ENCODE peak calls at places on chromosomes 5 and 9, in nine cellular contexts. One of them, this sample, is unnamed.

GRCh38 chr9:72280913-72281500 is 84.0 kb downstream of the ZFAND5 start:
- DNase-seq in IMR-90: peak; percentile 59
- DNase-seq in suprapubic skin: no peak
- DNase-seq in endothelial cell: peak; percentile 72
- DNase-seq in progenitor cell of endocrine pancreas: peak; percentile 29
- DNase-seq in Panc1: peak; percentile 42
- DNase-seq in activated T-helper 1 cell treated with anti-CD3 and anti-CD28 coated beads, Interleukin-2, amount 50 U/mL, for 16 hours: peak; percentile 48
- DNase-seq in stimulated activated CD4-positive, alpha-beta T cell treated with anti-CD3 and anti-CD28 coated beads, Interleukin-2, amount 100 ng/mL, for 48 hours: peak; percentile 62
- DNase-seq in HEK293T: peak; percentile 74
- DNase-seq in this sample: peak; percentile 57

GRCh38 chr9:110536802-110537201 is 42.7 kb downstream of the SVEP1 start:
- DNase-seq in IMR-90: peak; percentile 86
- DNase-seq in suprapubic skin: no peak
- DNase-seq in endothelial cell: no peak
- DNase-seq in progenitor cell of endocrine pancreas: no peak
- DNase-seq in Panc1: no peak
- DNase-seq in activated T-helper 1 cell treated with anti-CD3 and anti-CD28 coated beads, Interleukin-2, amount 50 U/mL, for 16 hours: no peak
- DNase-seq in stimulated activated CD4-positive, alpha-beta T cell treated with anti-CD3 and anti-CD28 coated beads, Interleukin-2, amount 100 ng/mL, for 48 hours: no peak
- DNase-seq in HEK293T: no peak
- DNase-seq in this sample: no peak

GRCh38 chr5:36055984-36056383 is 10.7 kb downstream of the UGT3A2 start:
- DNase-seq in IMR-90: no peak
- DNase-seq in suprapubic skin: no peak
- DNase-seq in endothelial cell: no peak
- DNase-seq in progenitor cell of endocrine pancreas: no peak
- DNase-seq in Panc1: no peak
- DNase-seq in activated T-helper 1 cell treated with anti-CD3 and anti-CD28 coated beads, Interleukin-2, amount 50 U/mL, for 16 hours: no peak
- DNase-seq in stimulated activated CD4-positive, alpha-beta T cell treated with anti-CD3 and anti-CD28 coated beads, Interleukin-2, amount 100 ng/mL, for 48 hours: no peak
- DNase-seq in HEK293T: no peak
- DNase-seq in this sample: no peak

GRCh38 chr5:118791986-118792734 is 196.2 kb downstream of the DTWD2 start:
- DNase-seq in IMR-90: peak; percentile 75
- DNase-seq in suprapubic skin: no peak
- DNase-seq in endothelial cell: peak; percentile 33
- DNase-seq in progenitor cell of endocrine pancreas: no peak
- DNase-seq in Panc1: peak; percentile 32
- DNase-seq in activated T-helper 1 cell treated with anti-CD3 and anti-CD28 coated beads, Interleukin-2, amount 50 U/mL, for 16 hours: no peak
- DNase-seq in stimulated activated CD4-positive, alpha-beta T cell treated with anti-CD3 and anti-CD28 coated beads, Interleukin-2, amount 100 ng/mL, for 48 hours: no peak
- DNase-seq in HEK293T: peak; percentile 63
- DNase-seq in this sample: no peak

GRCh38 chr9:85702881-85703280 is 38.9 kb downstream of the AGTPBP1 start:
- DNase-seq in IMR-90: no peak
- DNase-seq in suprapubic skin: no peak
- DNase-seq in endothelial cell: no peak
- DNase-seq in progenitor cell of endocrine pancreas: no peak
- DNase-seq in Panc1: no peak
- DNase-seq in activated T-helper 1 cell treated with anti-CD3 and anti-CD28 coated beads, Interleukin-2, amount 50 U/mL, for 16 hours: no peak
- DNase-seq in stimulated activated CD4-positive, alpha-beta T cell treated with anti-CD3 and anti-CD28 coated beads, Interleukin-2, amount 100 ng/mL, for 48 hours: no peak
- DNase-seq in HEK293T: no peak
- DNase-seq in this sample: no peak

GRCh38 chr9:135612981-135613910 is 26.1 kb downstream of the GLT6D1 start:
- DNase-seq in IMR-90: no peak
- DNase-seq in suprapubic skin: no peak
- DNase-seq in endothelial cell: no peak
- DNase-seq in progenitor cell of endocrine pancreas: no peak
- DNase-seq in Panc1: no peak
- DNase-seq in activated T-helper 1 cell treated with anti-CD3 and anti-CD28 coated beads, Interleukin-2, amount 50 U/mL, for 16 hours: no peak
- DNase-seq in stimulated activated CD4-positive, alpha-beta T cell treated with anti-CD3 and anti-CD28 coated beads, Interleukin-2, amount 100 ng/mL, for 48 hours: no peak
- DNase-seq in HEK293T: peak; percentile 2
- DNase-seq in this sample: no peak

GRCh38 chr9:21770877-21771560 is 31.4 kb upstream of the MTAP start:
- DNase-seq in IMR-90: peak; percentile 88
- DNase-seq in suprapubic skin: no peak
- DNase-seq in endothelial cell: no peak
- DNase-seq in progenitor cell of endocrine pancreas: no peak
- DNase-seq in Panc1: no peak
- DNase-seq in activated T-helper 1 cell treated with anti-CD3 and anti-CD28 coated beads, Interleukin-2, amount 50 U/mL, for 16 hours: no peak
- DNase-seq in stimulated activated CD4-positive, alpha-beta T cell treated with anti-CD3 and anti-CD28 coated beads, Interleukin-2, amount 100 ng/mL, for 48 hours: no peak
- DNase-seq in HEK293T: no peak
- DNase-seq in this sample: no peak

GRCh38 chr5:50744761-50745160 is 78.3 kb downstream of the PARP8 start:
- DNase-seq in IMR-90: peak; percentile 74
- DNase-seq in suprapubic skin: no peak
- DNase-seq in endothelial cell: no peak
- DNase-seq in progenitor cell of endocrine pancreas: no peak
- DNase-seq in Panc1: no peak
- DNase-seq in activated T-helper 1 cell treated with anti-CD3 and anti-CD28 coated beads, Interleukin-2, amount 50 U/mL, for 16 hours: no peak
- DNase-seq in stimulated activated CD4-positive, alpha-beta T cell treated with anti-CD3 and anti-CD28 coated beads, Interleukin-2, amount 100 ng/mL, for 48 hours: no peak
- DNase-seq in HEK293T: no peak
- DNase-seq in this sample: peak; percentile 29

GRCh38 chr5:179111267-179112207 is 51.4 kb downstream of the ZNF354C start:
- DNase-seq in IMR-90: no peak
- DNase-seq in suprapubic skin: no peak
- DNase-seq in endothelial cell: no peak
- DNase-seq in progenitor cell of endocrine pancreas: no peak
- DNase-seq in Panc1: no peak
- DNase-seq in activated T-helper 1 cell treated with anti-CD3 and anti-CD28 coated beads, Interleukin-2, amount 50 U/mL, for 16 hours: no peak
- DNase-seq in stimulated activated CD4-positive, alpha-beta T cell treated with anti-CD3 and anti-CD28 coated beads, Interleukin-2, amount 100 ng/mL, for 48 hours: no peak
- DNase-seq in HEK293T: no peak
- DNase-seq in this sample: no peak

GRCh38 chr5:107736608-107737007 is 65.9 kb upstream of the EFNA5 start:
- DNase-seq in IMR-90: peak; percentile 87
- DNase-seq in suprapubic skin: no peak
- DNase-seq in endothelial cell: no peak
- DNase-seq in progenitor cell of endocrine pancreas: no peak
- DNase-seq in Panc1: no peak
- DNase-seq in activated T-helper 1 cell treated with anti-CD3 and anti-CD28 coated beads, Interleukin-2, amount 50 U/mL, for 16 hours: no peak
- DNase-seq in stimulated activated CD4-positive, alpha-beta T cell treated with anti-CD3 and anti-CD28 coated beads, Interleukin-2, amount 100 ng/mL, for 48 hours: no peak
- DNase-seq in HEK293T: no peak
- DNase-seq in this sample: no peak

GRCh38 chr5:139842321-139842720 is 46.7 kb downstream of the PSD2 start:
- DNase-seq in IMR-90: no peak
- DNase-seq in suprapubic skin: no peak
- DNase-seq in endothelial cell: no peak
- DNase-seq in progenitor cell of endocrine pancreas: no peak
- DNase-seq in Panc1: no peak
- DNase-seq in activated T-helper 1 cell treated with anti-CD3 and anti-CD28 coated beads, Interleukin-2, amount 50 U/mL, for 16 hours: no peak
- DNase-seq in stimulated activated CD4-positive, alpha-beta T cell treated with anti-CD3 and anti-CD28 coated beads, Interleukin-2, amount 100 ng/mL, for 48 hours: no peak
- DNase-seq in HEK293T: no peak
- DNase-seq in this sample: no peak

GRCh38 chr5:36079200-36079761 is 12.6 kb upstream of the UGT3A2 start:
- DNase-seq in IMR-90: peak; percentile 44
- DNase-seq in suprapubic skin: no peak
- DNase-seq in endothelial cell: peak; percentile 44
- DNase-seq in progenitor cell of endocrine pancreas: no peak
- DNase-seq in Panc1: peak; percentile 53
- DNase-seq in activated T-helper 1 cell treated with anti-CD3 and anti-CD28 coated beads, Interleukin-2, amount 50 U/mL, for 16 hours: no peak
- DNase-seq in stimulated activated CD4-positive, alpha-beta T cell treated with anti-CD3 and anti-CD28 coated beads, Interleukin-2, amount 100 ng/mL, for 48 hours: peak; percentile 15
- DNase-seq in HEK293T: peak; percentile 68
- DNase-seq in this sample: peak; percentile 27

GRCh38 chr5:41349846-41350245 is 136.5 kb upstream of the C6 start:
- DNase-seq in IMR-90: no peak
- DNase-seq in suprapubic skin: no peak
- DNase-seq in endothelial cell: no peak
- DNase-seq in progenitor cell of endocrine pancreas: no peak
- DNase-seq in Panc1: no peak
- DNase-seq in activated T-helper 1 cell treated with anti-CD3 and anti-CD28 coated beads, Interleukin-2, amount 50 U/mL, for 16 hours: no peak
- DNase-seq in stimulated activated CD4-positive, alpha-beta T cell treated with anti-CD3 and anti-CD28 coated beads, Interleukin-2, amount 100 ng/mL, for 48 hours: no peak
- DNase-seq in HEK293T: no peak
- DNase-seq in this sample: no peak

This sample was measured in naive thymus-derived CD4-positive, alpha-beta T cell.